ENCODE peak calls at places on chromosomes 5 and 9, in ten cellular contexts. O, G, L, C, W, R, X, H, M and J are unnamed samples.

GRCh38 chr9:123953601-123954011 is 23.7 kb upstream of the DENND1A start:
- DNase-seq in O (no peak), G (no peak), L (no peak), C (no peak), W (no peak), R (no peak), X (peak), H (no peak), M (no peak), J (no peak)

GRCh38 chr5:56760723-56761122 is 54.6 kb upstream of the MAP3K1 start:
- DNase-seq in O (no peak), G (no peak), L (no peak), C (no peak), W (no peak), R (no peak), X (no peak), H (no peak), M (no peak), J (peak)

GRCh38 chr5:36492998-36493655 is 113.3 kb upstream of the SLC1A3 start:
- DNase-seq in O (no peak), G (no peak), L (no peak), C (no peak), W (no peak), R (no peak), X (no peak), H (peak), M (no peak), J (no peak)

GRCh38 chr9:111731916-111732315 is 62.8 kb downstream of the SHOC1 start:
- DNase-seq in O (no peak), G (no peak), L (no peak), C (no peak), W (no peak), R (no peak), X (peak), H (peak), M (no peak), J (no peak)

GRCh38 chr5:87503004-87503403 is 90.3 kb upstream of the CCNH start:
- DNase-seq in O (no peak), G (no peak), L (no peak), C (no peak), W (no peak), R (no peak), X (no peak), H (no peak), M (no peak), J (no peak)

GRCh38 chr5:342501-343460 is 21.3 kb downstream of the AHRR start:
- DNase-seq in O (no peak), G (no peak), L (no peak), C (no peak), W (no peak), R (no peak), X (no peak), H (no peak), M (no peak), J (no peak)

GRCh38 chr9:117825609-117826347 is 121.6 kb downstream of the TLR4 start:
- DNase-seq in O (no peak), G (no peak), L (no peak), C (no peak), W (no peak), R (no peak), X (no peak), H (no peak), M (no peak), J (peak)

GRCh38 chr9:38110476-38110875 is 41.4 kb upstream of the SHB start:
- DNase-seq in O (no peak), G (no peak), L (no peak), C (no peak), W (no peak), R (no peak), X (no peak), H (no peak), M (no peak), J (no peak)

GRCh38 chr9:110183208-110184145 is 24.5 kb downstream of the C9orf152 start:
- DNase-seq in O (peak), G (peak), L (peak), C (peak), W (peak), R (peak), X (peak), H (peak), M (peak), J (no peak)

GRCh38 chr5:54115768-54116403 is 194.5 kb downstream of the ARL15 start:
- DNase-seq in O (no peak), G (no peak), L (no peak), C (peak), W (no peak), R (no peak), X (no peak), H (peak), M (no peak), J (no peak)

GRCh38 chr5:166433679-166434078 is 1857.8 kb upstream of the WWC1 start:
- DNase-seq in O (no peak), G (peak), L (no peak), C (no peak), W (no peak), R (no peak), X (no peak), H (no peak), M (no peak), J (no peak)

GRCh38 chr5:5492087-5492933 is 69.8 kb downstream of the ICE1 start:
- DNase-seq in O (peak), G (peak), L (no peak), C (no peak), W (no peak), R (no peak), X (peak), H (peak), M (no peak), J (peak)

GRCh38 chr5:35338169-35338476 is 107.8 kb upstream of the PRLR start:
- DNase-seq in O (no peak), G (peak), L (no peak), C (no peak), W (no peak), R (no peak), X (no peak), H (no peak), M (no peak), J (no peak)

GRCh38 chr9:121807918-121808278 is 156.5 kb downstream of the DAB2IP start:
- DNase-seq in O (no peak), G (no peak), L (no peak), C (no peak), W (no peak), R (no peak), X (peak), H (no peak), M (peak), J (no peak)

GRCh38 chr5:68286612-68286912 is 71.0 kb downstream of the PIK3R1 start:
- DNase-seq in O (no peak), G (no peak), L (no peak), C (no peak), W (no peak), R (no peak), X (no peak), H (no peak), M (no peak), J (no peak)
- TF ChIP-seq CTCF in O (no peak), G (no peak), L (no peak), C (no peak), W (no peak), R (no peak), X (no peak), H (no peak), M (no peak), J (no peak)

GRCh38 chr9:136132500-136133050 is 13.9 kb upstream of the TMEM250 start:
- DNase-seq in O (no peak), G (no peak), L (no peak), C (no peak), W (no peak), R (no peak), X (no peak), H (no peak), M (no peak), J (no peak)

GRCh38 chr9:136135326-136136126 is 16.9 kb upstream of the TMEM250 start:
- DNase-seq in O (no peak), G (no peak), L (no peak), C (no peak), W (no peak), R (no peak), X (no peak), H (no peak), M (no peak), J (no peak)

GRCh38 chr9:136133959-136134484 is 15.3 kb upstream of the TMEM250 start:
- DNase-seq in O (no peak), G (no peak), L (no peak), C (no peak), W (no peak), R (no peak), X (no peak), H (no peak), M (no peak), J (no peak)

GRCh38 chr9:136131629-136132499 is 13.2 kb upstream of the TMEM250 start:
- DNase-seq in O (no peak), G (no peak), L (no peak), C (no peak), W (no peak), R (no peak), X (no peak), H (no peak), M (no peak), J (no peak)

DNA sequence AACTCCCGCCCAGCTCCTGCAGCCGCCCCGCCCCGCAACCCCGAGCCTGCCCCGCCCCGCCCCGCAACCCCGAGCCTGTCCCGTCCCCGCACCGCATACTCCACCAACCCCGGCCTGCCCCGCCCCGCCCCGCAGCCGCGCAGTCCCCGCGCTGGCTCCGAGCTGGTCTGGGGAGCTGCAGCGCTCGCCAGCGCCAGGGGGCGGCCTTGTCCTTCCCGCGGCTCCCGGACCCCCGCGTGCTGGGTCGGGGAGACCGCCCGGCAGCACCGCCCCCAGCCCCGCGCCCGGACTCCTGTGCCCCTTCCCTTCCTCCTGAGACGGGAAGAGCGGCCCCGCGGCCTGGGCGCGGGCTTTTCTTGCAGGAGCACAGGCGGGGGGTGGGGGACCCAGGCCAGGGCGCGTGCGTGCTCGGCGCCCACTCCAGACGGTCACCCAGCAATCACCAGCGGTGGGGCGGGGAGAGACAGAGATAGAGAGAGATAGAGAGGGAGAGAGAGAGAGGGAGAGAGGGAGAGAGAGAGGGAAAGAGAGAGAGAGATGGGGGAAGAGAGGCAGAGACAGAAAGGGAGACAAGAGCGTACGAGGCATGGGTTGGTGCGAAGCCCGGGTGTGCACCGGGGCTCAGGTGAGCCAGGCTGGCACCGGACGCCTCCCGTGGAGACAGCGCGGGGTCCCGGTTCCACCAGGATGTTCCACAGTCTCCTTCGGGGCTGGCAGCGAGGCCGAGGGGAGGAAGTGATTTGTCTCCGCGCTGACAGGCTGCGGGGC is 14.7 kb upstream of the TMEM250 start:
- DNase-seq in O (no peak), G (peak), L (no peak), C (peak), W (no peak), R (no peak), X (peak), H (no peak), M (no peak), J (no peak)
- TF ChIP-seq CTCF in O (peak), G (peak), L (peak), C (peak), W (no peak), R (peak), X (peak), H (peak), M (peak), J (peak)

GRCh38 chr5:147339313-147339712 is 104.5 kb downstream of the STK32A start:
- DNase-seq in O (no peak), G (no peak), L (no peak), C (no peak), W (no peak), R (no peak), X (no peak), H (no peak), M (no peak), J (no peak)
- TF ChIP-seq CTCF in O (no peak), G (peak), L (no peak), C (no peak), W (no peak), R (no peak), X (peak), H (peak), M (no peak), J (no peak)

GRCh38 chr9:1262367-1262766 is 212.2 kb downstream of the DMRT2 start:
- DNase-seq in O (no peak), G (no peak), L (no peak), C (no peak), W (no peak), R (no peak), X (no peak), H (no peak), M (no peak), J (no peak)
- TF ChIP-seq CTCF in O (no peak), G (no peak), L (no peak), C (no peak), W (no peak), R (no peak), X (no peak), H (no peak), M (no peak), J (no peak)

GRCh38 chr5:134038143-134038542 is 33.4 kb upstream of the VDAC1 start:
- DNase-seq in O (no peak), G (no peak), L (no peak), C (no peak), W (no peak), R (no peak), X (no peak), H (no peak), M (no peak), J (no peak)
- TF ChIP-seq CTCF in O (no peak), G (no peak), L (no peak), C (no peak), W (no peak), R (no peak), X (no peak), H (no peak), M (no peak), J (no peak)

GRCh38 chr9:136218271-136218670 is 13.3 kb upstream of the LHX3 start:
- DNase-seq in O (no peak), G (no peak), L (no peak), C (no peak), W (no peak), R (no peak), X (no peak), H (no peak), M (no peak), J (no peak)

GRCh38 chr9:136219276-136219675 is 14.3 kb upstream of the LHX3 start:
- DNase-seq in O (no peak), G (no peak), L (peak), C (no peak), W (no peak), R (no peak), X (peak), H (peak), M (no peak), J (no peak)

GRCh38 chr9:136222166-136222895 is 17.4 kb upstream of the LHX3 start:
- DNase-seq in O (no peak), G (no peak), L (no peak), C (no peak), W (no peak), R (no peak), X (no peak), H (no peak), M (no peak), J (no peak)

GRCh38 chr9:136218673-136219072 is 13.7 kb upstream of the LHX3 start:
- DNase-seq in O (no peak), G (no peak), L (no peak), C (no peak), W (no peak), R (no peak), X (no peak), H (no peak), M (no peak), J (no peak)

GRCh38 chr9:136220017-136220729 is 15.2 kb upstream of the LHX3 start:
- DNase-seq in O (no peak), G (no peak), L (no peak), C (no peak), W (no peak), R (no peak), X (peak), H (peak), M (no peak), J (no peak)
- TF ChIP-seq CTCF in O (no peak), G (no peak), L (no peak), C (no peak), W (no peak), R (no peak), X (no peak), H (no peak), M (no peak), J (no peak)